ENCODE peak calls at places on chromosomes 11 and 22, in six cellular contexts. One of them, this sample, is unnamed.
A peak's percentile ranks its signal among the peaks of the same experiment; 100 is the strongest.

GRCh38 chr11:3340025-3340424 is 38.9 kb downstream of the ZNF195 start:
- DNase-seq in WTC11: no peak
- DNase-seq in D721Med: no peak
- DNase-seq in cardiac fibroblast: peak; percentile 55
- DNase-seq in cardiac muscle cell: no peak
- DNase-seq in HEK293T: no peak
- DNase-seq in this sample: no peak

GRCh38 chr11:68999093-68999747 is 13.8 kb downstream of the MRGPRF start:
- DNase-seq in cardiac fibroblast: no peak
- DNase-seq in cardiac muscle cell: no peak
- DNase-seq in D721Med: no peak
- DNase-seq in WTC11: no peak
- DNase-seq in HEK293T: no peak
- DNase-seq in this sample: no peak

GRCh38 chr11:30284836-30285235 is 38.1 kb upstream of the ARL14EP start:
- DNase-seq in WTC11: no peak
- DNase-seq in cardiac muscle cell: no peak
- DNase-seq in HEK293T: no peak
- DNase-seq in cardiac fibroblast: no peak
- DNase-seq in D721Med: no peak
- DNase-seq in this sample: no peak

GRCh38 chr11:75265851-75266531 is 25.4 kb downstream of the TPBGL start:
- DNase-seq in WTC11: no peak
- DNase-seq in cardiac muscle cell: no peak
- DNase-seq in HEK293T: no peak
- DNase-seq in cardiac fibroblast: peak; percentile 23
- DNase-seq in D721Med: no peak
- DNase-seq in this sample: no peak

GRCh38 chr11:14538926-14539554 is 18.9 kb upstream of the PSMA1 start:
- DNase-seq in cardiac fibroblast: no peak
- DNase-seq in WTC11: no peak
- DNase-seq in HEK293T: no peak
- DNase-seq in D721Med: no peak
- DNase-seq in cardiac muscle cell: no peak
- DNase-seq in this sample: no peak

GRCh38 chr11:99739464-99740089 is 718.8 kb downstream of the CNTN5 start:
- DNase-seq in cardiac fibroblast: peak; percentile 70
- DNase-seq in cardiac muscle cell: peak; percentile 69
- DNase-seq in HEK293T: peak; percentile 23
- DNase-seq in WTC11: no peak
- DNase-seq in D721Med: no peak
- DNase-seq in this sample: peak; percentile 13

GRCh38 chr11:132895340-132895739 is 637.0 kb downstream of the OPCML start:
- DNase-seq in D721Med: no peak
- DNase-seq in WTC11: no peak
- DNase-seq in cardiac muscle cell: peak; percentile 29
- DNase-seq in HEK293T: no peak
- DNase-seq in cardiac fibroblast: peak; percentile 60
- DNase-seq in this sample: no peak

GRCh38 chr11:44993971-44994705 is 43.5 kb upstream of the TP53I11 start:
- DNase-seq in cardiac fibroblast: no peak
- DNase-seq in D721Med: no peak
- DNase-seq in cardiac muscle cell: no peak
- DNase-seq in HEK293T: no peak
- DNase-seq in WTC11: no peak
- DNase-seq in this sample: peak; percentile 46

GRCh38 chr11:120183701-120184141 is 27.1 kb upstream of the OAF start:
- DNase-seq in D721Med: no peak
- DNase-seq in WTC11: no peak
- DNase-seq in cardiac muscle cell: no peak
- DNase-seq in HEK293T: no peak
- DNase-seq in cardiac fibroblast: no peak
- DNase-seq in this sample: no peak

GRCh38 chr11:111535281-111535680 is 5.2 kb upstream of the LAYN start:
- DNase-seq in cardiac fibroblast: no peak
- DNase-seq in HEK293T: no peak
- DNase-seq in D721Med: no peak
- DNase-seq in cardiac muscle cell: no peak
- DNase-seq in WTC11: no peak
- DNase-seq in this sample: no peak

GRCh38 chr11:68798221-68798813 is 43.4 kb downstream of the CPT1A start:
- DNase-seq in D721Med: no peak
- DNase-seq in cardiac muscle cell: peak; percentile 63
- DNase-seq in HEK293T: peak; percentile 73
- DNase-seq in WTC11: peak; percentile 81
- DNase-seq in cardiac fibroblast: peak; percentile 33
- DNase-seq in this sample: peak; percentile 71

GRCh38 chr11:116473790-116474346 is 298.9 kb downstream of the BUD13 start:
- DNase-seq in cardiac muscle cell: no peak
- DNase-seq in HEK293T: no peak
- DNase-seq in D721Med: no peak
- DNase-seq in WTC11: peak; percentile 17
- DNase-seq in cardiac fibroblast: no peak
- DNase-seq in this sample: no peak

GRCh38 chr22:32476286-32476685 is 1.7 kb downstream of the FBXO7 start:
- DNase-seq in D721Med: no peak
- DNase-seq in HEK293T: no peak
- DNase-seq in WTC11: no peak
- DNase-seq in cardiac fibroblast: no peak
- DNase-seq in cardiac muscle cell: no peak
- DNase-seq in this sample: no peak

GRCh38 chr11:118660646-118661424 is 18.6 kb downstream of the TREH start:
- DNase-seq in D721Med: no peak
- DNase-seq in HEK293T: no peak
- DNase-seq in cardiac fibroblast: no peak
- DNase-seq in cardiac muscle cell: no peak
- DNase-seq in WTC11: no peak
- DNase-seq in this sample: peak; percentile 40

GRCh38 chr22:40588726-40589125 is 47.8 kb downstream of the MRTFA start:
- DNase-seq in cardiac fibroblast: peak; percentile 77
- DNase-seq in cardiac muscle cell: no peak
- DNase-seq in HEK293T: no peak
- DNase-seq in D721Med: no peak
- DNase-seq in WTC11: no peak
- DNase-seq in this sample: no peak

GRCh38 chr22:41668971-41669911 is 19.4 kb downstream of the SNU13 start:
- DNase-seq in cardiac muscle cell: no peak
- DNase-seq in HEK293T: no peak
- DNase-seq in D721Med: no peak
- DNase-seq in WTC11: no peak
- DNase-seq in cardiac fibroblast: peak; percentile 65
- DNase-seq in this sample: no peak

GRCh38 chr11:110176366-110177056 is 83.3 kb downstream of the ZC3H12C start:
- DNase-seq in cardiac fibroblast: peak; percentile 74
- DNase-seq in HEK293T: no peak
- DNase-seq in cardiac muscle cell: no peak
- DNase-seq in D721Med: no peak
- DNase-seq in WTC11: no peak
- DNase-seq in this sample: no peak